ENCODE peak calls at places on chromosomes 4 and X, in six cellular contexts. One of them, this sample, is unnamed.

GRCh38 chr4:152909901-152910300 is 26.2 kb upstream of the FHDC1 start:
- DNase-seq in uterus: no peak
- DNase-seq in lung: no peak
- DNase-seq in heart left ventricle: no peak
- DNase-seq in esophagus squamous epithelium: no peak
- DNase-seq in ovary: no peak
- DNase-seq in this sample: no peak

GRCh38 chrX:39000802-39001201 is 199.5 kb downstream of the MID1IP1 start:
- DNase-seq in uterus: no peak
- DNase-seq in lung: no peak
- DNase-seq in heart left ventricle: no peak
- DNase-seq in esophagus squamous epithelium: no peak
- DNase-seq in ovary: no peak
- DNase-seq in this sample: no peak

GRCh38 chrX:54494970-54495813 is 842 bp downstream of the FGD1 start:
- DNase-seq in uterus: no peak
- DNase-seq in lung: no peak
- DNase-seq in heart left ventricle: peak; percentile 48
- DNase-seq in esophagus squamous epithelium: no peak
- DNase-seq in ovary: peak; percentile 56
- DNase-seq in this sample: no peak

GRCh38 chr4:127012549-127012948 is 620.2 kb upstream of the INTU start:
- DNase-seq in uterus: no peak
- DNase-seq in lung: no peak
- DNase-seq in heart left ventricle: no peak
- DNase-seq in esophagus squamous epithelium: no peak
- DNase-seq in ovary: no peak
- DNase-seq in this sample: no peak

GRCh38 chr4:119692001-119692400 is 63.4 kb upstream of the PDE5A start:
- DNase-seq in uterus: no peak
- DNase-seq in lung: no peak
- DNase-seq in heart left ventricle: peak; percentile 28
- DNase-seq in esophagus squamous epithelium: no peak
- DNase-seq in ovary: no peak
- DNase-seq in this sample: no peak

GRCh38 chr4:34422472-34422871 is 1821.8 kb downstream of the ARAP2 start:
- DNase-seq in uterus: no peak
- DNase-seq in lung: no peak
- DNase-seq in heart left ventricle: no peak
- DNase-seq in esophagus squamous epithelium: no peak
- DNase-seq in ovary: no peak
- DNase-seq in this sample: no peak

GRCh38 chrX:22097295-22097694 is 65.2 kb downstream of the PHEX start:
- DNase-seq in uterus: no peak
- DNase-seq in lung: no peak
- DNase-seq in heart left ventricle: no peak
- DNase-seq in esophagus squamous epithelium: no peak
- DNase-seq in ovary: no peak
- DNase-seq in this sample: no peak

GRCh38 chrX:81237516-81237915 is 35.6 kb downstream of the SH3BGRL start:
- DNase-seq in uterus: no peak
- DNase-seq in lung: no peak
- DNase-seq in heart left ventricle: no peak
- DNase-seq in esophagus squamous epithelium: no peak
- DNase-seq in ovary: no peak
- DNase-seq in this sample: no peak

GRCh38 chrX:18833071-18833731 is 125.8 kb downstream of the PPEF1 start:
- DNase-seq in uterus: peak; percentile 62
- DNase-seq in lung: no peak
- DNase-seq in heart left ventricle: peak; percentile 58
- DNase-seq in esophagus squamous epithelium: no peak
- DNase-seq in ovary: peak; percentile 74
- DNase-seq in this sample: peak; percentile 38

GRCh38 chr4:87019243-87019817 is 84.5 kb downstream of the AFF1 start:
- DNase-seq in uterus: no peak
- DNase-seq in lung: no peak
- DNase-seq in heart left ventricle: no peak
- DNase-seq in esophagus squamous epithelium: no peak
- DNase-seq in ovary: no peak
- DNase-seq in this sample: no peak
- H3K4me1 ChIP-seq in uterus: peaks cover 9% of the 10 kb centered on the region
- H3K4me1 ChIP-seq in lung: peaks cover 29% of the 10 kb centered on the region
- H3K4me1 ChIP-seq in heart left ventricle: peaks cover 67% of the 10 kb centered on the region
- H3K4me1 ChIP-seq in esophagus squamous epithelium: peaks cover 26% of the 10 kb centered on the region
- H3K4me1 ChIP-seq in ovary: peaks cover 16% of the 10 kb centered on the region
- H3K4me1 ChIP-seq in this sample: peaks cover 90% of the 10 kb centered on the region

GRCh38 chr4:130359537-130359936 is 1263.6 kb downstream of the C4orf33 start:
- DNase-seq in uterus: no peak
- DNase-seq in lung: no peak
- DNase-seq in heart left ventricle: no peak
- DNase-seq in esophagus squamous epithelium: no peak
- DNase-seq in ovary: no peak
- DNase-seq in this sample: no peak
- TF ChIP-seq CTCF in uterus: no peak
- TF ChIP-seq CTCF in lung: no peak
- TF ChIP-seq CTCF in heart left ventricle: no peak
- TF ChIP-seq CTCF in esophagus squamous epithelium: no peak
- TF ChIP-seq CTCF in ovary: no peak
- TF ChIP-seq CTCF in this sample: no peak

GRCh38 chr4:87848622-87849351 is 16.0 kb downstream of the MEPE start:
- DNase-seq in uterus: peak; percentile 45
- DNase-seq in lung: peak; percentile 51
- DNase-seq in heart left ventricle: peak; percentile 44
- DNase-seq in esophagus squamous epithelium: no peak
- DNase-seq in ovary: no peak
- DNase-seq in this sample: peak; percentile 56

GRCh38 chr4:87840149-87840548 is 7.4 kb downstream of the MEPE start:
- DNase-seq in uterus: no peak
- DNase-seq in lung: no peak
- DNase-seq in heart left ventricle: no peak
- DNase-seq in esophagus squamous epithelium: no peak
- DNase-seq in ovary: no peak
- DNase-seq in this sample: no peak

GRCh38 chr4:87839309-87839946 is 6.7 kb downstream of the MEPE start:
- DNase-seq in uterus: no peak
- DNase-seq in lung: no peak
- DNase-seq in heart left ventricle: no peak
- DNase-seq in esophagus squamous epithelium: no peak
- DNase-seq in ovary: no peak
- DNase-seq in this sample: no peak

GRCh38 chr4:87843936-87844335 is 11.2 kb downstream of the MEPE start:
- DNase-seq in uterus: no peak
- DNase-seq in lung: no peak
- DNase-seq in heart left ventricle: no peak
- DNase-seq in esophagus squamous epithelium: no peak
- DNase-seq in ovary: no peak
- DNase-seq in this sample: no peak

GRCh38 chr4:87844476-87844875 is 11.7 kb downstream of the MEPE start:
- DNase-seq in uterus: no peak
- DNase-seq in lung: no peak
- DNase-seq in heart left ventricle: no peak
- DNase-seq in esophagus squamous epithelium: no peak
- DNase-seq in ovary: no peak
- DNase-seq in this sample: no peak
- H3K4me3 ChIP-seq in uterus: no peak overlapping the region
- H3K4me3 ChIP-seq in lung: no peak overlapping the region
- H3K4me3 ChIP-seq in heart left ventricle: no peak overlapping the region
- H3K4me3 ChIP-seq in esophagus squamous epithelium: no peak overlapping the region
- H3K4me3 ChIP-seq in ovary: no peak overlapping the region
- H3K4me3 ChIP-seq in this sample: no peak overlapping the region

DNA sequence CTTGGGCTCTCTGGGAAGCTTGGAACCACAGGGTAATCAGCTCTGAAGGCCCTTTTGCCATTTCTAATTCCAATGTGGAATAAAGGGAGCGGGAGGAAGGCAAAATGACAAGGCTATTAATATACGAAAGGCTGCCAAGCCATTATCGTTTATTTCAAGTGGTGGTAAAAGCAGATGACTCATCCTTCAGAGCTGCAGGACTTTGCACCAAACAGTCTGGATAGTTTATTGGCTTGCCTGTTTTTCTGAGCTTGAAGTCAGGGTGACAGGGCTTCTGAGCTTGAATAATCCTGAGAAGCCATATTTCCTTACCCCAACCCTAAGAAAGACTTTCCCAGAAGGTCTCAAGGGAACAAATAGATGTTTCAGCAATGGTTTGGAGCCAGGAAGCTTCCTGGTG is 7.7 kb upstream of the GABRE start:
- DNase-seq in uterus: no peak
- DNase-seq in lung: no peak
- DNase-seq in heart left ventricle: no peak
- DNase-seq in esophagus squamous epithelium: no peak
- DNase-seq in ovary: no peak
- DNase-seq in this sample: no peak
- H3K4me1 ChIP-seq in uterus: no peaks in the 10 kb centered on the region
- H3K4me1 ChIP-seq in lung: peaks cover 10% of the 10 kb centered on the region
- H3K4me1 ChIP-seq in heart left ventricle: peaks cover 5% of the 10 kb centered on the region
- H3K4me1 ChIP-seq in esophagus squamous epithelium: no peaks in the 10 kb centered on the region
- H3K4me1 ChIP-seq in ovary: no peaks in the 10 kb centered on the region
- H3K4me1 ChIP-seq in this sample: peaks cover 13% of the 10 kb centered on the region

GRCh38 chr4:53620956-53621355 is 29.7 kb upstream of the LNX1 start:
- DNase-seq in uterus: no peak
- DNase-seq in lung: no peak
- DNase-seq in heart left ventricle: no peak
- DNase-seq in esophagus squamous epithelium: no peak
- DNase-seq in ovary: no peak
- DNase-seq in this sample: no peak
- TF ChIP-seq CTCF in uterus: no peak
- TF ChIP-seq CTCF in lung: no peak
- TF ChIP-seq CTCF in heart left ventricle: no peak
- TF ChIP-seq CTCF in esophagus squamous epithelium: no peak
- TF ChIP-seq CTCF in ovary: no peak
- TF ChIP-seq CTCF in this sample: no peak